ENCODE peak calls at places on chromosome 2, in eight cellular contexts. T is glutamatergic neuron; U is A549; V is stimulated activated CD4-positive, alpha-beta T cell treated with anti-CD3 and anti-CD28 coated beads, Interleukin-1b, Interleukin-23, amount 100 ng/mL, for 24 hours; Z is fibroblast of lung; O is Caki2; Q is activated T-cell treated with anti-CD3 and anti-CD28 coated beads, Interleukin-2, amount 50 U/mL, for 72 hours; J is hippocampal formation. R is an unnamed sample.

GRCh38 chr2:129092871-129093385 is 774.3 kb upstream of the HS6ST1 start:
- DNase-seq in T (no peak), U (no peak), V (no peak), Z (no peak), O (no peak), Q (no peak), J (no peak), R (no peak)

GRCh38 chr2:25234756-25235155 is 66.4 kb upstream of the POMC start:
- DNase-seq in T (no peak), U (no peak), V (no peak), Z (no peak), O (no peak), Q (no peak), J (peak), R (peak)

GRCh38 chr2:73961823-73962615 is 22.7 kb upstream of the TET3 start:
- DNase-seq in T (no peak), U (no peak), V (no peak), Z (no peak), O (no peak), Q (no peak), J (no peak), R (no peak)

GRCh38 chr2:215171151-215171550 is 32.7 kb upstream of the ABCA12 start:
- DNase-seq in T (no peak), U (no peak), V (no peak), Z (peak), O (no peak), Q (no peak), J (no peak), R (no peak)

GRCh38 chr2:186569906-186570305 is 19.9 kb upstream of the ITGAV start:
- DNase-seq in T (no peak), U (no peak), V (no peak), Z (peak), O (peak), Q (no peak), J (no peak), R (no peak)

GRCh38 chr2:69032336-69032735 is 19.4 kb downstream of the ANTXR1 start:
- DNase-seq in T (no peak), U (no peak), V (no peak), Z (peak), O (no peak), Q (no peak), J (no peak), R (no peak)

GRCh38 chr2:1041012-1041805 is 90.6 kb downstream of the SNTG2 start:
- DNase-seq in T (no peak), U (no peak), V (no peak), Z (no peak), O (no peak), Q (no peak), J (no peak), R (no peak)

GRCh38 chr2:72892506-72893173 is 5.4 kb downstream of the SPR start:
- DNase-seq in T (peak), U (peak), V (peak), Z (peak), O (no peak), Q (peak), J (peak), R (peak)

GRCh38 chr2:168613510-168613909 is 157.4 kb downstream of the CERS6 start:
- DNase-seq in T (no peak), U (no peak), V (no peak), Z (no peak), O (no peak), Q (no peak), J (no peak), R (no peak)

GRCh38 chr2:26585100-26585499 is 56.1 kb downstream of the CIB4 start:
- DNase-seq in T (peak), U (no peak), V (no peak), Z (no peak), O (no peak), Q (no peak), J (no peak), R (no peak)

GRCh38 chr2:124145982-124146381 is 120.9 kb downstream of the CNTNAP5 start:
- DNase-seq in T (no peak), U (no peak), V (no peak), Z (no peak), O (no peak), Q (no peak), J (no peak), R (no peak)

GRCh38 chr2:144091622-144092021 is 428.3 kb downstream of the ZEB2 start:
- DNase-seq in T (no peak), U (no peak), V (no peak), Z (no peak), O (no peak), Q (no peak), J (no peak), R (no peak)

GRCh38 chr2:20614201-20615045 is 36.5 kb downstream of the HS1BP3 start:
- DNase-seq in T (peak), U (no peak), V (no peak), Z (peak), O (no peak), Q (no peak), J (no peak), R (peak)

GRCh38 chr2:229090231-229090630 is 180.9 kb downstream of the PID1 start:
- DNase-seq in T (no peak), U (no peak), V (no peak), Z (peak), O (no peak), Q (no peak), J (no peak), R (no peak)

GRCh38 chr2:150612957-150613710 is 125.7 kb upstream of the RND3 start:
- DNase-seq in T (no peak), U (no peak), V (no peak), Z (no peak), O (no peak), Q (no peak), J (no peak), R (no peak)

GRCh38 chr2:32812316-32812715 is 134.4 kb upstream of the LTBP1 start:
- DNase-seq in T (no peak), U (no peak), V (no peak), Z (no peak), O (peak), Q (no peak), J (no peak), R (no peak)

GRCh38 chr2:23516546-23517256 is 131.7 kb downstream of the KLHL29 start:
- DNase-seq in T (no peak), U (no peak), V (no peak), Z (no peak), O (no peak), Q (no peak), J (no peak), R (no peak)

GRCh38 chr2:128299628-128300027 is 19.0 kb downstream of the HS6ST1 start:
- DNase-seq in T (peak), U (no peak), V (no peak), Z (no peak), O (no peak), Q (no peak), J (no peak), R (peak)

GRCh38 chr2:49037197-49037596 is 117.1 kb downstream of the FSHR start:
- DNase-seq in T (no peak), U (no peak), V (no peak), Z (no peak), O (no peak), Q (no peak), J (no peak), R (no peak)

GRCh38 chr2:145652992-145653545 is 1133.2 kb upstream of the ZEB2 start:
- DNase-seq in T (no peak), U (no peak), V (no peak), Z (peak), O (no peak), Q (no peak), J (no peak), R (no peak)

GRCh38 chr2:86621290-86621943 is 2.2 kb downstream of the RNF103 start:
- DNase-seq in T (no peak), U (no peak), V (no peak), Z (peak), O (peak), Q (no peak), J (no peak), R (no peak)

GRCh38 chr2:238024986-238025385 is 35.8 kb upstream of the SCLY start:
- DNase-seq in T (no peak), U (no peak), V (peak), Z (peak), O (no peak), Q (peak), J (no peak), R (no peak)

GRCh38 chr2:189210250-189211075 is 30.9 kb upstream of the COL5A2 start:
- DNase-seq in T (no peak), U (peak), V (no peak), Z (peak), O (peak), Q (peak), J (no peak), R (no peak)

GRCh38 chr2:216391401-216391800 is 19.1 kb upstream of the MARCHF4 start:
- DNase-seq in T (no peak), U (no peak), V (no peak), Z (peak), O (no peak), Q (no peak), J (no peak), R (no peak)

GRCh38 chr2:234671231-234671630 is 174.3 kb upstream of the ARL4C start:
- DNase-seq in T (no peak), U (no peak), V (no peak), Z (no peak), O (no peak), Q (no peak), J (no peak), R (no peak)

GRCh38 chr2:195318440-195319111 is 338.4 kb upstream of the SLC39A10 start:
- DNase-seq in T (no peak), U (peak), V (peak), Z (peak), O (peak), Q (peak), J (peak), R (no peak)

GRCh38 chr2:64422466-64422865 is 31.5 kb upstream of the LGALSL start:
- DNase-seq in T (no peak), U (no peak), V (no peak), Z (peak), O (no peak), Q (no peak), J (no peak), R (no peak)

GRCh38 chr2:162890690-162891311 is 52.2 kb upstream of the KCNH7 start:
- DNase-seq in T (peak), U (peak), V (no peak), Z (peak), O (peak), Q (peak), J (no peak), R (no peak)

GRCh38 chr2:45699032-45699658 is 47.7 kb downstream of the PRKCE start:
- DNase-seq in T (no peak), U (no peak), V (no peak), Z (peak), O (peak), Q (peak), J (no peak), R (no peak)

GRCh38 chr2:239286901-239287300 is 113.9 kb downstream of the HDAC4 start:
- DNase-seq in T (no peak), U (no peak), V (no peak), Z (no peak), O (no peak), Q (no peak), J (no peak), R (no peak)

GRCh38 chr2:188410504-188411235 is 119.0 kb downstream of the GULP1 start:
- DNase-seq in T (no peak), U (no peak), V (no peak), Z (peak), O (peak), Q (no peak), J (no peak), R (no peak)

GRCh38 chr2:65232636-65233035 is 5.0 kb downstream of the ACTR2 start:
- DNase-seq in T (no peak), U (no peak), V (no peak), Z (peak), O (peak), Q (no peak), J (no peak), R (no peak)

GRCh38 chr2:238813109-238813508 is 34.8 kb upstream of the TWIST2 start:
- DNase-seq in T (no peak), U (no peak), V (no peak), Z (no peak), O (no peak), Q (no peak), J (no peak), R (no peak)

GRCh38 chr2:239811001-239811798 is 213.9 kb downstream of the NDUFA10 start:
- DNase-seq in T (no peak), U (no peak), V (no peak), Z (no peak), O (no peak), Q (no peak), J (no peak), R (peak)

GRCh38 chr2:84378960-84379359 is 80.1 kb downstream of the SUCLG1 start:
- DNase-seq in T (no peak), U (no peak), V (no peak), Z (no peak), O (no peak), Q (no peak), J (no peak), R (no peak)

GRCh38 chr2:101710036-101710689 is 12.7 kb downstream of the MAP4K4 start:
- DNase-seq in T (no peak), U (no peak), V (no peak), Z (no peak), O (peak), Q (no peak), J (no peak), R (no peak)

GRCh38 chr2:49843314-49843713 is 689.0 kb upstream of the FSHR start:
- DNase-seq in T (no peak), U (no peak), V (no peak), Z (no peak), O (no peak), Q (no peak), J (no peak), R (no peak)

GRCh38 chr2:135030826-135031225 is 16.4 kb downstream of the MAP3K19 start:
- DNase-seq in T (no peak), U (no peak), V (no peak), Z (peak), O (peak), Q (no peak), J (no peak), R (no peak)

R was measured in kidney.